ENCODE peak calls at places on chromosome 11, in nine cellular contexts. D is CD8-positive, alpha-beta T cell; H is lung; J is thoracic aorta; O is neural crest cell; W is left lung; Q is Peyer's patch; R is PC-3; B is astrocyte. N is an unnamed sample.

GRCh38 chr11:64867748-64868462 is 10.5 kb downstream of the EHD1 start:
- DNase-seq in D (no peak), B (no peak), W (no peak), H (no peak), R (peak), O (no peak), J (no peak), Q (no peak), N (no peak)

GRCh38 chr11:61474234-61474633 is 34.3 kb upstream of the LRRC10B start:
- DNase-seq in Q (no peak), O (no peak), W (no peak), J (no peak), B (no peak), D (no peak), R (no peak), H (no peak), N (no peak)

GRCh38 chr11:11252403-11252802 is 100.6 kb downstream of the CSNK2A3 start:
- DNase-seq in J (no peak), Q (no peak), B (no peak), H (no peak), O (no peak), R (no peak), D (no peak), W (no peak), N (no peak)

GRCh38 chr11:103055174-103055890 is 36.6 kb downstream of the DCUN1D5 start:
- DNase-seq in H (no peak), Q (no peak), W (no peak), B (peak), D (no peak), O (no peak), R (peak), J (no peak), N (no peak)

GRCh38 chr11:122207921-122208764 is 92.1 kb upstream of the BLID start:
- DNase-seq in W (no peak), B (peak), D (no peak), R (no peak), H (no peak), J (no peak), Q (no peak), O (no peak), N (peak)

GRCh38 chr11:126630488-126630887 is 275.0 kb downstream of the ST3GAL4 start:
- DNase-seq in D (no peak), R (no peak), B (no peak), O (no peak), H (no peak), Q (no peak), W (no peak), J (no peak), N (no peak)

GRCh38 chr11:128506999-128507591 is 80.3 kb downstream of the ETS1 start:
- DNase-seq in W (peak), D (no peak), R (peak), H (peak), J (peak), Q (peak), B (peak), O (no peak), N (peak)

GRCh38 chr11:87137711-87138110 is 100.0 kb downstream of the TMEM135 start:
- DNase-seq in R (no peak), H (no peak), B (peak), J (no peak), Q (no peak), D (no peak), O (no peak), W (no peak), N (no peak)

GRCh38 chr11:65113361-65113756 is 1.7 kb downstream of the TM7SF2 start:
- DNase-seq in W (no peak), D (no peak), Q (no peak), B (no peak), R (peak), O (no peak), H (no peak), J (no peak), N (no peak)

GRCh38 chr11:28675183-28675582 is 567.0 kb downstream of the METTL15 start:
- DNase-seq in W (no peak), B (no peak), D (no peak), Q (no peak), J (no peak), H (no peak), R (no peak), O (no peak), N (no peak)

GRCh38 chr11:14258177-14258935 is 100.6 kb downstream of the RRAS2 start:
- DNase-seq in H (no peak), O (no peak), R (peak), J (no peak), W (no peak), B (peak), Q (peak), D (no peak), N (no peak)

GRCh38 chr11:95076416-95076815 is 9.7 kb downstream of the SRSF8 start:
- DNase-seq in R (peak), D (no peak), B (peak), Q (no peak), H (peak), W (no peak), J (no peak), O (no peak), N (no peak)

GRCh38 chr11:30377347-30377746 is 54.4 kb downstream of the ARL14EP start:
- DNase-seq in Q (no peak), D (no peak), O (no peak), W (no peak), B (no peak), J (no peak), H (no peak), R (no peak), N (no peak)

GRCh38 chr11:32884770-32885384 is 7.7 kb upstream of the QSER1 start:
- DNase-seq in D (no peak), W (no peak), B (no peak), Q (no peak), H (no peak), O (no peak), R (peak), J (no peak), N (no peak)

GRCh38 chr11:130772266-130773227 is 143.7 kb downstream of the SNX19 start:
- DNase-seq in R (peak), W (no peak), H (no peak), Q (peak), J (no peak), D (no peak), O (no peak), B (peak), N (peak)

GRCh38 chr11:12800032-12800671 is 125.9 kb downstream of the TEAD1 start:
- DNase-seq in J (no peak), W (no peak), Q (no peak), R (peak), B (peak), D (no peak), H (peak), O (no peak), N (no peak)

GRCh38 chr11:11608783-11609232 is 13.0 kb downstream of the GALNT18 start:
- DNase-seq in B (peak), W (no peak), D (no peak), H (no peak), R (peak), J (no peak), O (no peak), Q (no peak), N (peak)

GRCh38 chr11:17602105-17603001 is 55.3 kb downstream of the OTOG start:
- DNase-seq in Q (peak), B (no peak), O (no peak), W (peak), H (no peak), D (no peak), J (no peak), R (no peak), N (no peak)

GRCh38 chr11:113385749-113386148 is 1.8 kb upstream of the ANKK1 start:
- DNase-seq in B (no peak), W (no peak), D (no peak), J (no peak), H (peak), R (no peak), Q (no peak), O (no peak), N (no peak)

GRCh38 chr11:113384551-113384950 is 3.0 kb upstream of the ANKK1 start:
- DNase-seq in D (no peak), R (peak), B (peak), J (no peak), O (no peak), Q (no peak), H (no peak), W (no peak), N (peak)

GRCh38 chr11:113386866-113387265 is 713 bp upstream of the ANKK1 start:
- DNase-seq in H (no peak), Q (no peak), D (no peak), J (no peak), R (no peak), W (no peak), B (no peak), O (no peak), N (no peak)

GRCh38 chr11:113389288-113389687 is 1.7 kb downstream of the ANKK1 start:
- DNase-seq in B (no peak), W (no peak), O (no peak), R (no peak), H (no peak), D (no peak), J (no peak), Q (no peak), N (no peak)

GRCh38 chr11:113387605-113388211 is at the start of gene ANKK1:
- DNase-seq in O (peak), H (no peak), J (no peak), B (no peak), Q (no peak), D (no peak), R (no peak), W (no peak), N (no peak)
- TF ChIP-seq CTCF in O (peak), H (no peak), J (no peak), B (peak), Q (no peak), D (no peak), R (no peak), W (peak), N (no peak)

GRCh38 chr11:43765194-43765593 is 84.7 kb downstream of the HSD17B12 start:
- DNase-seq in W (no peak), B (no peak), Q (no peak), R (no peak), D (no peak), O (no peak), J (no peak), H (no peak), N (no peak)
- TF ChIP-seq CTCF in W (no peak), B (no peak), Q (no peak), R (no peak), D (no peak), O (no peak), J (no peak), H (no peak), N (no peak)

GRCh38 chr11:304915-305833 is 2.4 kb upstream of the IFITM2 start:
- DNase-seq in B (peak), R (peak), J (no peak), H (no peak), W (peak), D (no peak), Q (peak), O (no peak), N (peak)
- TF ChIP-seq CTCF in B (peak), R (peak), J (peak), H (peak), W (peak), D (peak), Q (peak), O (peak), N (peak)

DNA sequence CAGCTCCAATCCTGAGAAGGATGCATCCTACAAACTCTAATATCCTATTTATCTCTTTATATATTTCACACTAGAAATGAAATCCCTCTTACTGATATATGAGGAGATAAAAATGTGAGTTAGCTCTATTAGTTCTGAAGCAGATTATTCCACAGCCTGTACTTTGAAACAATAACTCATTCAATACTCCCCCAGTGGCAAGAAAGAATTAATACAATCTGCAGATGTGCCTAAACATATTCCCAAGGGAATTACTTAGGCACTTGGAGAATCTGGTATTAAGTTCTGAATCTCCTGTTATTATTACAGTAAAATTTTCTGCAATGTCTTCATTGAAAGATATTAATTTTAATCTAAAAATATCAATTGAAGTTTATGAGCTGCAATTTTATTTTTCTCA is 59.4 kb downstream of the DDI1 start:
- DNase-seq in W (no peak), Q (no peak), J (no peak), D (no peak), H (no peak), R (no peak), B (no peak), O (no peak), N (no peak)
- TF ChIP-seq CTCF in W (no peak), Q (no peak), J (no peak), D (no peak), H (no peak), R (no peak), B (no peak), O (no peak), N (no peak)

N was measured in AG09309.